ENCODE peak calls at places on chromosomes 13 and 19, in six cellular contexts. One of them, this sample, is unnamed.

GRCh38 chr19:31141301-31141700 is 207.9 kb downstream of the TSHZ3 start:
- DNase-seq in CD8-positive, alpha-beta T cell: no peak
- DNase-seq in uterus: no peak
- DNase-seq in brain microvascular endothelial cell: no peak
- DNase-seq in A549: no peak
- DNase-seq in HCT116: no peak
- DNase-seq in this sample: no peak

GRCh38 chr19:4654437-4655361 is 15.4 kb downstream of the TNFAIP8L1 start:
- DNase-seq in CD8-positive, alpha-beta T cell: no peak
- DNase-seq in brain microvascular endothelial cell: no peak
- DNase-seq in A549: no peak
- DNase-seq in HCT116: no peak
- DNase-seq in uterus: no peak
- DNase-seq in this sample: no peak

GRCh38 chr13:44351505-44351854 is 22.1 kb upstream of the SERP2 start:
- DNase-seq in uterus: no peak
- DNase-seq in A549: no peak
- DNase-seq in CD8-positive, alpha-beta T cell: no peak
- DNase-seq in brain microvascular endothelial cell: no peak
- DNase-seq in HCT116: no peak
- DNase-seq in this sample: no peak

GRCh38 chr13:75749407-75749806 is 113.3 kb downstream of the LMO7 start:
- DNase-seq in uterus: no peak
- DNase-seq in CD8-positive, alpha-beta T cell: no peak
- DNase-seq in A549: no peak
- DNase-seq in brain microvascular endothelial cell: peak
- DNase-seq in HCT116: no peak
- DNase-seq in this sample: no peak

GRCh38 chr13:33208290-33208990 is 77.1 kb downstream of the STARD13 start:
- DNase-seq in HCT116: no peak
- DNase-seq in uterus: no peak
- DNase-seq in brain microvascular endothelial cell: no peak
- DNase-seq in CD8-positive, alpha-beta T cell: no peak
- DNase-seq in A549: no peak
- DNase-seq in this sample: no peak

GRCh38 chr19:1864480-1865171 is 1.2 kb upstream of the KLF16 start:
- DNase-seq in uterus: peak
- DNase-seq in CD8-positive, alpha-beta T cell: peak
- DNase-seq in HCT116: no peak
- DNase-seq in brain microvascular endothelial cell: no peak
- DNase-seq in A549: no peak
- DNase-seq in this sample: peak

GRCh38 chr19:30226464-30227070 is 145.6 kb upstream of the ZNF536 start:
- DNase-seq in HCT116: no peak
- DNase-seq in uterus: no peak
- DNase-seq in A549: peak
- DNase-seq in brain microvascular endothelial cell: no peak
- DNase-seq in CD8-positive, alpha-beta T cell: no peak
- DNase-seq in this sample: no peak

GRCh38 chr13:51397262-51397933 is 55.4 kb downstream of the INTS6 start:
- DNase-seq in CD8-positive, alpha-beta T cell: no peak
- DNase-seq in A549: no peak
- DNase-seq in brain microvascular endothelial cell: peak
- DNase-seq in uterus: no peak
- DNase-seq in HCT116: no peak
- DNase-seq in this sample: no peak

GRCh38 chr13:98325724-98326123 is 148.7 kb upstream of the RNF113B start:
- DNase-seq in CD8-positive, alpha-beta T cell: no peak
- DNase-seq in HCT116: no peak
- DNase-seq in uterus: no peak
- DNase-seq in brain microvascular endothelial cell: no peak
- DNase-seq in A549: no peak
- DNase-seq in this sample: no peak

GRCh38 chr13:26412263-26412662 is 145.2 kb upstream of the WASF3 start:
- DNase-seq in A549: no peak
- DNase-seq in brain microvascular endothelial cell: no peak
- DNase-seq in CD8-positive, alpha-beta T cell: no peak
- DNase-seq in HCT116: no peak
- DNase-seq in uterus: no peak
- DNase-seq in this sample: no peak

GRCh38 chr13:82634946-82635345 is 1247.3 kb downstream of the SLITRK1 start:
- DNase-seq in brain microvascular endothelial cell: no peak
- DNase-seq in uterus: no peak
- DNase-seq in CD8-positive, alpha-beta T cell: no peak
- DNase-seq in A549: no peak
- DNase-seq in HCT116: no peak
- DNase-seq in this sample: no peak

GRCh38 chr19:4051175-4052101 is 15.3 kb downstream of the ZBTB7A start:
- DNase-seq in HCT116: no peak
- DNase-seq in brain microvascular endothelial cell: peak
- DNase-seq in CD8-positive, alpha-beta T cell: no peak
- DNase-seq in uterus: no peak
- DNase-seq in A549: no peak
- DNase-seq in this sample: no peak

GRCh38 chr13:74794147-74794546 is 659.9 kb upstream of the KLF12 start:
- DNase-seq in A549: no peak
- DNase-seq in HCT116: no peak
- DNase-seq in CD8-positive, alpha-beta T cell: no peak
- DNase-seq in brain microvascular endothelial cell: no peak
- DNase-seq in uterus: no peak
- DNase-seq in this sample: no peak

GRCh38 chr19:3852614-3853254 is 16.1 kb downstream of the ZFR2 start:
- DNase-seq in CD8-positive, alpha-beta T cell: peak
- DNase-seq in uterus: no peak
- DNase-seq in HCT116: peak
- DNase-seq in A549: peak
- DNase-seq in brain microvascular endothelial cell: peak
- DNase-seq in this sample: no peak

GRCh38 chr13:89514534-89515312 is 1832.8 kb upstream of the MIR17HG start:
- DNase-seq in CD8-positive, alpha-beta T cell: no peak
- DNase-seq in HCT116: no peak
- DNase-seq in A549: peak
- DNase-seq in uterus: no peak
- DNase-seq in brain microvascular endothelial cell: peak
- DNase-seq in this sample: no peak

GRCh38 chr19:5024282-5024681 is 55.4 kb downstream of the KDM4B start:
- DNase-seq in CD8-positive, alpha-beta T cell: no peak
- DNase-seq in A549: no peak
- DNase-seq in HCT116: no peak
- DNase-seq in uterus: peak
- DNase-seq in brain microvascular endothelial cell: no peak
- DNase-seq in this sample: no peak

GRCh38 chr13:62524061-62524460 is 1108.4 kb upstream of the PCDH20 start:
- DNase-seq in brain microvascular endothelial cell: no peak
- DNase-seq in CD8-positive, alpha-beta T cell: no peak
- DNase-seq in HCT116: no peak
- DNase-seq in A549: no peak
- DNase-seq in uterus: no peak
- DNase-seq in this sample: no peak

GRCh38 chr19:3233831-3234230 is 9.4 kb downstream of the CELF5 start:
- DNase-seq in A549: no peak
- DNase-seq in CD8-positive, alpha-beta T cell: no peak
- DNase-seq in brain microvascular endothelial cell: no peak
- DNase-seq in HCT116: no peak
- DNase-seq in uterus: no peak
- DNase-seq in this sample: no peak

GRCh38 chr19:6186435-6186834 is 51.0 kb downstream of the ACSBG2 start:
- DNase-seq in HCT116: no peak
- DNase-seq in A549: no peak
- DNase-seq in brain microvascular endothelial cell: no peak
- DNase-seq in CD8-positive, alpha-beta T cell: no peak
- DNase-seq in uterus: peak
- DNase-seq in this sample: no peak

GRCh38 chr19:5881543-5882299 is 11.4 kb upstream of the FUT5 start:
- DNase-seq in brain microvascular endothelial cell: no peak
- DNase-seq in A549: no peak
- DNase-seq in CD8-positive, alpha-beta T cell: no peak
- DNase-seq in uterus: no peak
- DNase-seq in HCT116: no peak
- DNase-seq in this sample: no peak

GRCh38 chr19:35044317-35045117 is 3.0 kb downstream of the HPN start:
- DNase-seq in HCT116: no peak
- DNase-seq in uterus: peak
- DNase-seq in brain microvascular endothelial cell: no peak
- DNase-seq in CD8-positive, alpha-beta T cell: peak
- DNase-seq in A549: peak
- DNase-seq in this sample: peak

GRCh38 chr19:33396701-33397535 is 23.4 kb downstream of the CEBPG start:
- DNase-seq in A549: no peak
- DNase-seq in brain microvascular endothelial cell: no peak
- DNase-seq in CD8-positive, alpha-beta T cell: no peak
- DNase-seq in uterus: peak
- DNase-seq in HCT116: no peak
- DNase-seq in this sample: no peak

GRCh38 chr19:41384351-41384750 is 8.0 kb downstream of the TMEM91 start:
- DNase-seq in CD8-positive, alpha-beta T cell: no peak
- DNase-seq in uterus: no peak
- DNase-seq in A549: no peak
- DNase-seq in brain microvascular endothelial cell: no peak
- DNase-seq in HCT116: no peak
- DNase-seq in this sample: no peak

GRCh38 chr13:97780486-97780885 is 173.0 kb upstream of the IPO5 start:
- DNase-seq in CD8-positive, alpha-beta T cell: no peak
- DNase-seq in brain microvascular endothelial cell: no peak
- DNase-seq in HCT116: no peak
- DNase-seq in uterus: no peak
- DNase-seq in A549: no peak
- DNase-seq in this sample: no peak

GRCh38 chr19:32543107-32543900 is 37.7 kb upstream of the PDCD5 start:
- DNase-seq in CD8-positive, alpha-beta T cell: no peak
- DNase-seq in A549: no peak
- DNase-seq in brain microvascular endothelial cell: peak
- DNase-seq in HCT116: no peak
- DNase-seq in uterus: no peak
- DNase-seq in this sample: no peak

GRCh38 chr19:23309926-23310325 is 59.7 kb upstream of the ZNF724 start:
- DNase-seq in CD8-positive, alpha-beta T cell: no peak
- DNase-seq in A549: no peak
- DNase-seq in HCT116: no peak
- DNase-seq in uterus: no peak
- DNase-seq in brain microvascular endothelial cell: no peak
- DNase-seq in this sample: no peak

GRCh38 chr13:114248011-114248410 is 13.3 kb downstream of the CDC16 start:
- DNase-seq in HCT116: no peak
- DNase-seq in uterus: no peak
- DNase-seq in brain microvascular endothelial cell: no peak
- DNase-seq in A549: no peak
- DNase-seq in CD8-positive, alpha-beta T cell: no peak
- DNase-seq in this sample: no peak

GRCh38 chr13:51326782-51327181 is 12.7 kb upstream of the SERPINE3 start:
- DNase-seq in HCT116: no peak
- DNase-seq in A549: no peak
- DNase-seq in brain microvascular endothelial cell: no peak
- DNase-seq in CD8-positive, alpha-beta T cell: no peak
- DNase-seq in uterus: no peak
- DNase-seq in this sample: no peak

GRCh38 chr19:37484406-37485115 is 15.4 kb downstream of the ZNF570 start:
- DNase-seq in CD8-positive, alpha-beta T cell: no peak
- DNase-seq in A549: no peak
- DNase-seq in HCT116: no peak
- DNase-seq in brain microvascular endothelial cell: no peak
- DNase-seq in uterus: no peak
- DNase-seq in this sample: no peak
- H3K4me3 ChIP-seq in CD8-positive, alpha-beta T cell: no peak
- H3K4me3 ChIP-seq in A549: no peak
- H3K4me3 ChIP-seq in HCT116: no peak
- H3K4me3 ChIP-seq in brain microvascular endothelial cell: no peak
- H3K4me3 ChIP-seq in uterus: no peak
- H3K4me3 ChIP-seq in this sample: peak

DNA sequence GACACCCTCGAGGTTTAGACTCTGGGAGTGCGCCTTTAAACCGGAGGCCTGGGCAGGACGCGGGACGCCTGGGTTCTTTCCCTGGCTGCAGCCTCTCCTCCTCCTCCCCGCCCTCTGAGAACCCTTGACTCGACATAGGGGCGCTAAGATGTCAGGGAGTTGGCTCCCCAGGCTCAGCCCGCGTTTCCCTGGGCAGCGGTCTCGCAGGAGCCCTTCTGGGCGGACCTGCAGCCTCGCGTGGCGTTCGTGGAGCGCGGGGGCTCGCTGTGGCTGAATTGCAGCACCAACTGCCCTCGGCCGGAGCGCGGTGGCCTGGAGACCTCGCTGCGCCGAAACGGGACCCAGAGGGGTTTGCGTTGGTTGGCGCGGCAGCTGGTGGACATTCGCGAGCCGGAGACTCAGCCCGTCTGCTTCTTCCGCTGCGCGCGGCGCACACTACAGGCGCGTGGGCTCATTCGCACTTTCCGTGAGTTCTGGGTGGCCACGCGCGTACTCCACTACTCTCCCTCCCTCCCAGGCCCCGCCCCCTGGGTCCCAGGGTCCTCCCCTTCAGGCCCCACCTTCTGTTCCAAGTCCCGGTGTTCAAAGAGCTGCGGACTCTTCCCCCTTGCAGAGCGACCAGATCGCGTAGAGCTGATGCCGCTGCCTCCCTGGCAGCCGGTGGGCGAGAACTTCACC is 1.3 kb downstream of the ICAM5 start:
- DNase-seq in brain microvascular endothelial cell: no peak
- DNase-seq in uterus: no peak
- DNase-seq in CD8-positive, alpha-beta T cell: peak
- DNase-seq in A549: no peak
- DNase-seq in HCT116: peak
- DNase-seq in this sample: peak
- H3K4me3 ChIP-seq in brain microvascular endothelial cell: peak
- H3K4me3 ChIP-seq in uterus: peak
- H3K4me3 ChIP-seq in CD8-positive, alpha-beta T cell: peak
- H3K4me3 ChIP-seq in A549: peak
- H3K4me3 ChIP-seq in HCT116: peak
- H3K4me3 ChIP-seq in this sample: peak

DNA sequence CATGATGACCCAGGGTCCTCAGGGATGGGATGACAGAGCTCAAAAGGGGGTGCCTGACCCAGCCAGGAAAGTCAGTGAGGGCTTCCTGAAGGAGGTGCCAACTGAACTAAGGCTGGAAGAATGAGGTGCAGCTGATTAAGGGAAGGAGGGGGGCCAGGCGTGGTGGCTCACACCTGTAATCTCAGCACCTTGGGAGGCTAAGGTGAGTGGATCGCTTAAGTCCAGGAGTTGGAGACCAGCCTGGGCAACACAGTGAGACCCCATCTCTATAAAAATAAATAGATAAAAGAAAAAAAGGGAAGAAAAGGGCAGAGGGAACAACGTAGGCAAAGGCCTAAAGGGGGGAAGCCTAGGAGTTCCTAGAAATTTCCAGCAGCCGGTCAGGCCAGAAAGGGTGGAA is 9.1 kb upstream of the LYPD3 start:
- DNase-seq in HCT116: no peak
- DNase-seq in brain microvascular endothelial cell: no peak
- DNase-seq in CD8-positive, alpha-beta T cell: no peak
- DNase-seq in uterus: no peak
- DNase-seq in A549: no peak
- DNase-seq in this sample: no peak
- H3K4me3 ChIP-seq in HCT116: peak
- H3K4me3 ChIP-seq in brain microvascular endothelial cell: no peak
- H3K4me3 ChIP-seq in CD8-positive, alpha-beta T cell: no peak
- H3K4me3 ChIP-seq in uterus: peak
- H3K4me3 ChIP-seq in A549: peak
- H3K4me3 ChIP-seq in this sample: no peak

DNA sequence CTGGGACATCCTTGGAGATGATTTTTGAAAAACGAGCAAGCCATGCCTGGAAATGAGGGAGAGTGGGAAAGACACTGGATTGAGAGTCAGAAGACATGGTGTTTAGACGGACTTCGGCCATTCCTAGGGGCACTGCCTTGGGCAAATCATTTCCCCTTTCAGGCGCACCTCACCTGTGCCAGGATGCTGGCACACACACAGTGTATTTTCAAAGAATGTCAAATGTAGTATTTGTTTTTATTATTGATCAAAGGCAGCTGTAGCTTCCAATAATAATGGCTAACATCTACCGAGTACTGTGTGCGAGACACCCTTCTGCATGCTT is 485.2 kb downstream of the UQCRFS1 start:
- DNase-seq in brain microvascular endothelial cell: no peak
- DNase-seq in HCT116: no peak
- DNase-seq in CD8-positive, alpha-beta T cell: no peak
- DNase-seq in uterus: no peak
- DNase-seq in A549: no peak
- DNase-seq in this sample: no peak
- H3K4me3 ChIP-seq in brain microvascular endothelial cell: peak
- H3K4me3 ChIP-seq in HCT116: no peak
- H3K4me3 ChIP-seq in CD8-positive, alpha-beta T cell: no peak
- H3K4me3 ChIP-seq in uterus: no peak
- H3K4me3 ChIP-seq in A549: no peak
- H3K4me3 ChIP-seq in this sample: no peak

This sample was measured in CD4-positive, alpha-beta memory T cell.